ENCODE peak calls at places on chromosomes 12 and 14, in eight cellular contexts. One of them, this sample, is unnamed.
A peak's percentile ranks its signal among the peaks of the same experiment; 100 is the strongest.

GRCh38 chr14:51636109-51636508 is 15.6 kb upstream of the FRMD6 start:
- DNase-seq in PC-9: no peak
- DNase-seq in progenitor cell of endocrine pancreas: no peak
- DNase-seq in breast epithelium: no peak
- DNase-seq in CD4-positive, alpha-beta T cell: no peak
- DNase-seq in psoas muscle: no peak
- DNase-seq in WTC11: no peak
- DNase-seq in fibroblast of lung: no peak
- DNase-seq in this sample: no peak

GRCh38 chr12:54417712-54418440 is 1.2 kb downstream of the ITGA5 start:
- DNase-seq in fibroblast of lung: no peak
- DNase-seq in breast epithelium: no peak
- DNase-seq in WTC11: peak; percentile 19
- DNase-seq in psoas muscle: no peak
- DNase-seq in CD4-positive, alpha-beta T cell: no peak
- DNase-seq in PC-9: no peak
- DNase-seq in progenitor cell of endocrine pancreas: no peak
- DNase-seq in this sample: peak; percentile 42

GRCh38 chr14:63045612-63046320 is 508 bp upstream of the KCNH5 start:
- DNase-seq in fibroblast of lung: peak; percentile 54
- DNase-seq in psoas muscle: peak; percentile 13
- DNase-seq in PC-9: no peak
- DNase-seq in progenitor cell of endocrine pancreas: peak; percentile 76
- DNase-seq in CD4-positive, alpha-beta T cell: no peak
- DNase-seq in WTC11: peak; percentile 81
- DNase-seq in breast epithelium: no peak
- DNase-seq in this sample: no peak

GRCh38 chr14:56299306-56299984 is 181.2 kb downstream of the PELI2 start:
- DNase-seq in PC-9: no peak
- DNase-seq in psoas muscle: no peak
- DNase-seq in fibroblast of lung: peak; percentile 27
- DNase-seq in CD4-positive, alpha-beta T cell: no peak
- DNase-seq in progenitor cell of endocrine pancreas: no peak
- DNase-seq in breast epithelium: no peak
- DNase-seq in WTC11: no peak
- DNase-seq in this sample: no peak

GRCh38 chr14:93717222-93717967 is 70.9 kb downstream of the PRIMA1 start:
- DNase-seq in breast epithelium: no peak
- DNase-seq in WTC11: no peak
- DNase-seq in CD4-positive, alpha-beta T cell: no peak
- DNase-seq in PC-9: no peak
- DNase-seq in fibroblast of lung: no peak
- DNase-seq in psoas muscle: no peak
- DNase-seq in progenitor cell of endocrine pancreas: no peak
- DNase-seq in this sample: no peak

GRCh38 chr12:94151577-94151976 is 3.2 kb downstream of the PLXNC1 start:
- DNase-seq in fibroblast of lung: no peak
- DNase-seq in PC-9: no peak
- DNase-seq in breast epithelium: no peak
- DNase-seq in WTC11: no peak
- DNase-seq in CD4-positive, alpha-beta T cell: no peak
- DNase-seq in psoas muscle: no peak
- DNase-seq in progenitor cell of endocrine pancreas: no peak
- DNase-seq in this sample: no peak

GRCh38 chr12:104142543-104142942 is 4.5 kb upstream of the NFYB start:
- DNase-seq in CD4-positive, alpha-beta T cell: no peak
- DNase-seq in fibroblast of lung: no peak
- DNase-seq in PC-9: no peak
- DNase-seq in psoas muscle: no peak
- DNase-seq in breast epithelium: no peak
- DNase-seq in progenitor cell of endocrine pancreas: no peak
- DNase-seq in WTC11: no peak
- DNase-seq in this sample: no peak

GRCh38 chr14:86015916-86016315 is 486.0 kb downstream of the FLRT2 start:
- DNase-seq in psoas muscle: no peak
- DNase-seq in progenitor cell of endocrine pancreas: no peak
- DNase-seq in fibroblast of lung: peak; percentile 57
- DNase-seq in CD4-positive, alpha-beta T cell: no peak
- DNase-seq in PC-9: no peak
- DNase-seq in breast epithelium: no peak
- DNase-seq in WTC11: no peak
- DNase-seq in this sample: no peak

GRCh38 chr12:92297932-92298681 is 152.5 kb upstream of the BTG1 start:
- DNase-seq in breast epithelium: no peak
- DNase-seq in fibroblast of lung: peak; percentile 66
- DNase-seq in PC-9: no peak
- DNase-seq in WTC11: no peak
- DNase-seq in CD4-positive, alpha-beta T cell: no peak
- DNase-seq in psoas muscle: no peak
- DNase-seq in progenitor cell of endocrine pancreas: no peak
- DNase-seq in this sample: no peak

GRCh38 chr12:6207254-6207942 is 7.2 kb downstream of the CD9 start:
- DNase-seq in WTC11: no peak
- DNase-seq in CD4-positive, alpha-beta T cell: no peak
- DNase-seq in PC-9: peak; percentile 32
- DNase-seq in breast epithelium: no peak
- DNase-seq in fibroblast of lung: no peak
- DNase-seq in psoas muscle: no peak
- DNase-seq in progenitor cell of endocrine pancreas: no peak
- DNase-seq in this sample: no peak

GRCh38 chr12:94855853-94856252 is 147.6 kb downstream of the NDUFA12 start:
- DNase-seq in fibroblast of lung: no peak
- DNase-seq in CD4-positive, alpha-beta T cell: no peak
- DNase-seq in progenitor cell of endocrine pancreas: no peak
- DNase-seq in PC-9: no peak
- DNase-seq in breast epithelium: no peak
- DNase-seq in WTC11: no peak
- DNase-seq in psoas muscle: no peak
- DNase-seq in this sample: no peak

GRCh38 chr12:48027183-48028002 is 23.1 kb upstream of the COL2A1 start:
- DNase-seq in CD4-positive, alpha-beta T cell: no peak
- DNase-seq in fibroblast of lung: no peak
- DNase-seq in psoas muscle: no peak
- DNase-seq in breast epithelium: no peak
- DNase-seq in progenitor cell of endocrine pancreas: no peak
- DNase-seq in PC-9: no peak
- DNase-seq in WTC11: no peak
- DNase-seq in this sample: no peak

GRCh38 chr12:34233618-34234017 is 211.3 kb downstream of the ALG10 start:
- DNase-seq in WTC11: no peak
- DNase-seq in CD4-positive, alpha-beta T cell: no peak
- DNase-seq in progenitor cell of endocrine pancreas: no peak
- DNase-seq in fibroblast of lung: no peak
- DNase-seq in breast epithelium: no peak
- DNase-seq in PC-9: no peak
- DNase-seq in psoas muscle: no peak
- DNase-seq in this sample: no peak

GRCh38 chr12:57449375-57449774 is 5.7 kb upstream of the INHBE start:
- DNase-seq in CD4-positive, alpha-beta T cell: no peak
- DNase-seq in progenitor cell of endocrine pancreas: no peak
- DNase-seq in breast epithelium: no peak
- DNase-seq in psoas muscle: no peak
- DNase-seq in WTC11: no peak
- DNase-seq in fibroblast of lung: no peak
- DNase-seq in PC-9: no peak
- DNase-seq in this sample: no peak

GRCh38 chr12:84632556-84632955 is 280.0 kb downstream of the SLC6A15 start:
- DNase-seq in PC-9: no peak
- DNase-seq in WTC11: no peak
- DNase-seq in fibroblast of lung: no peak
- DNase-seq in progenitor cell of endocrine pancreas: no peak
- DNase-seq in psoas muscle: no peak
- DNase-seq in CD4-positive, alpha-beta T cell: no peak
- DNase-seq in breast epithelium: no peak
- DNase-seq in this sample: no peak

GRCh38 chr12:104925501-104925900 is 32.6 kb downstream of the SLC41A2 start:
- DNase-seq in PC-9: no peak
- DNase-seq in WTC11: no peak
- DNase-seq in CD4-positive, alpha-beta T cell: no peak
- DNase-seq in psoas muscle: no peak
- DNase-seq in progenitor cell of endocrine pancreas: no peak
- DNase-seq in breast epithelium: no peak
- DNase-seq in fibroblast of lung: no peak
- DNase-seq in this sample: no peak

GRCh38 chr14:103330536-103330935 is 3.5 kb upstream of the EIF5 start:
- DNase-seq in fibroblast of lung: no peak
- DNase-seq in PC-9: no peak
- DNase-seq in WTC11: no peak
- DNase-seq in progenitor cell of endocrine pancreas: no peak
- DNase-seq in psoas muscle: no peak
- DNase-seq in breast epithelium: no peak
- DNase-seq in CD4-positive, alpha-beta T cell: no peak
- DNase-seq in this sample: no peak

GRCh38 chr12:53097564-53098353 is at the start of gene IGFBP6:
- DNase-seq in CD4-positive, alpha-beta T cell: peak; percentile 33
- DNase-seq in progenitor cell of endocrine pancreas: peak; percentile 45
- DNase-seq in PC-9: no peak
- DNase-seq in breast epithelium: no peak
- DNase-seq in WTC11: peak; percentile 65
- DNase-seq in psoas muscle: peak; percentile 71
- DNase-seq in fibroblast of lung: peak; percentile 45
- DNase-seq in this sample: peak; percentile 39

GRCh38 chr12:14873440-14874185 is 12.0 kb downstream of the MGP start:
- DNase-seq in psoas muscle: no peak
- DNase-seq in WTC11: no peak
- DNase-seq in PC-9: no peak
- DNase-seq in breast epithelium: no peak
- DNase-seq in progenitor cell of endocrine pancreas: no peak
- DNase-seq in fibroblast of lung: peak; percentile 21
- DNase-seq in CD4-positive, alpha-beta T cell: no peak
- DNase-seq in this sample: no peak

GRCh38 chr12:55715833-55716581 is at the start of gene BLOC1S1:
- DNase-seq in progenitor cell of endocrine pancreas: peak; percentile 94
- DNase-seq in fibroblast of lung: peak; percentile 96
- DNase-seq in breast epithelium: peak; percentile 94
- DNase-seq in PC-9: peak; percentile 75
- DNase-seq in CD4-positive, alpha-beta T cell: peak; percentile 86
- DNase-seq in WTC11: peak; percentile 96
- DNase-seq in psoas muscle: peak; percentile 94
- DNase-seq in this sample: peak; percentile 91
- TF ChIP-seq CTCF in progenitor cell of endocrine pancreas: no peak
- TF ChIP-seq CTCF in fibroblast of lung: no peak
- TF ChIP-seq CTCF in breast epithelium: peak; percentile 10
- TF ChIP-seq CTCF in PC-9: no peak
- TF ChIP-seq CTCF in CD4-positive, alpha-beta T cell: no peak
- TF ChIP-seq CTCF in WTC11: no peak
- TF ChIP-seq CTCF in psoas muscle: peak; percentile 6
- TF ChIP-seq CTCF in this sample: no peak

DNA sequence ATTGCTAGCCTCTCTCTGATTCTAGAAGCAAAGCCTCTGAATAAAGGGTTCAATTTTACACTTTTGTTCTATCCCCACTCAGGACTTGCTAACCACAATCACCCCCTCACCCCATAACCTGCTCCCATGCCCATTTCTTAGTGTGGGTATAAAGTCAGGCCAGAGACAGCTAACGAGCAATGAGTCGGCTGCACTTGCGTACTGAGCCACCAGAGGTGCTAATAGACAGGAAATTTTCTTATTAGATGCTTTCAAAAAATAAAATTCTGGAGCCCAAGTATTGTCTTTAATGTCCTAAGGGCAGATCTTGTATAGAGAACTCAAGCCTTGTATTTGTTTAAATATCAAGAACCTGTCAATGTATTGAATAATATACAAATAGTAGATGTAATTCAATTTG is 256.9 kb downstream of the SYT1 start:
- DNase-seq in progenitor cell of endocrine pancreas: no peak
- DNase-seq in fibroblast of lung: no peak
- DNase-seq in breast epithelium: no peak
- DNase-seq in WTC11: peak; percentile 29
- DNase-seq in CD4-positive, alpha-beta T cell: no peak
- DNase-seq in PC-9: no peak
- DNase-seq in psoas muscle: no peak
- DNase-seq in this sample: no peak
- TF ChIP-seq CTCF in progenitor cell of endocrine pancreas: peak; percentile 50
- TF ChIP-seq CTCF in fibroblast of lung: peak; percentile 36
- TF ChIP-seq CTCF in breast epithelium: no peak
- TF ChIP-seq CTCF in WTC11: peak; percentile 51
- TF ChIP-seq CTCF in CD4-positive, alpha-beta T cell: no peak
- TF ChIP-seq CTCF in PC-9: peak; percentile 51
- TF ChIP-seq CTCF in psoas muscle: no peak
- TF ChIP-seq CTCF in this sample: no peak

GRCh38 chr12:65970821-65971220 is 146.5 kb downstream of the HMGA2 start:
- DNase-seq in WTC11: no peak
- DNase-seq in psoas muscle: no peak
- DNase-seq in CD4-positive, alpha-beta T cell: no peak
- DNase-seq in progenitor cell of endocrine pancreas: no peak
- DNase-seq in PC-9: no peak
- DNase-seq in breast epithelium: no peak
- DNase-seq in fibroblast of lung: no peak
- DNase-seq in this sample: no peak
- TF ChIP-seq CTCF in WTC11: no peak
- TF ChIP-seq CTCF in psoas muscle: no peak
- TF ChIP-seq CTCF in CD4-positive, alpha-beta T cell: no peak
- TF ChIP-seq CTCF in progenitor cell of endocrine pancreas: no peak
- TF ChIP-seq CTCF in PC-9: no peak
- TF ChIP-seq CTCF in breast epithelium: no peak
- TF ChIP-seq CTCF in fibroblast of lung: no peak
- TF ChIP-seq CTCF in this sample: no peak

DNA sequence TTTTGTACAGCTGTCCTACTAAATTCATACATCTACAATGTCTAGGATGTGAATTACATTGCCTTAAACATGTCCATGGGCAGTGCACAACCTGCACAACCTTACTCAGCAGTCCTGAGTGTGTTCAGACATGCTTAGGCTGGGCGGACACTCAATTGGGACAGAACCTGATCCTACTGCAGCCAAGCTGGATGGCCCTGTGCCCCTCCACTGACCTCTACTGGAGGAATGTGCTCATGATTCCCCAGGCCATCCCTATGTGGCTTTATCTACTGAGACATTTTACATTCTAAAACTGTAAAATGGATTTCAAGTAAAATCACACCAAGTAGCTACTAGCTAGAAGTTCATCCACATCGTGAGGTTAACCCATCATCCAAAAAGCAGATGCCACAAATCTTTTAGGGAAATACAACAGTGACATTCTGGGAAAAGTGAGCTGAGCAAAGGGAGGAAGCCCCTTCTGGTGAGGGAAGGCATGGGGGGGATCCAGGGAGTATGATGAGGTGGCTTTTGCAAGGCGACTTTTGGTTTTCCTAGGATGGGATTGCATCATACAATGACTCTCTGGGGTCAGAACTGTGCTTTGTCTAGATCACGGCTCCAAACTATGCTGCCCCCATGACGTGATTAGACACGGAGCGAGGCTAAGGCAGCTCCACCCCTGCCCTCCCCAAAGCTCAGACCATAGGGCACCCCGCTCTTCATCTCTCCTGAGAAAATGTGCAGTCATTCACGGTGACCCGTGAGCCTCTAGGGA is 911.7 kb upstream of the TMEM132C start:
- DNase-seq in psoas muscle: no peak
- DNase-seq in progenitor cell of endocrine pancreas: no peak
- DNase-seq in breast epithelium: no peak
- DNase-seq in fibroblast of lung: no peak
- DNase-seq in WTC11: no peak
- DNase-seq in PC-9: no peak
- DNase-seq in CD4-positive, alpha-beta T cell: no peak
- DNase-seq in this sample: no peak
- TF ChIP-seq CTCF in psoas muscle: no peak
- TF ChIP-seq CTCF in progenitor cell of endocrine pancreas: peak; percentile 62
- TF ChIP-seq CTCF in breast epithelium: no peak
- TF ChIP-seq CTCF in fibroblast of lung: no peak
- TF ChIP-seq CTCF in WTC11: no peak
- TF ChIP-seq CTCF in PC-9: peak; percentile 44
- TF ChIP-seq CTCF in CD4-positive, alpha-beta T cell: no peak
- TF ChIP-seq CTCF in this sample: no peak

This sample was measured in natural killer cell.